ENCODE peak calls at places on chromosomes 12 and 14, in ten cellular contexts. A, T, Q, V, J, L, N, C, E and W are unnamed samples.

GRCh38 chr12:16726879-16727278 is 120.9 kb upstream of the LMO3 start:
- DNase-seq in V (peak), L (no peak), N (no peak), E (peak), J (no peak), C (no peak), A (no peak), T (no peak), Q (no peak), W (no peak)

GRCh38 chr14:95918466-95918865 is 41.8 kb downstream of the TUNAR start:
- DNase-seq in T (no peak), L (no peak), V (no peak), N (no peak), C (no peak), E (no peak), A (no peak), J (no peak), Q (no peak), W (no peak)

GRCh38 chr14:72554994-72555608 is 338.8 kb downstream of the DPF3 start:
- DNase-seq in V (no peak), A (no peak), T (no peak), L (no peak), N (no peak), E (no peak), Q (no peak), J (no peak), C (peak), W (no peak)

GRCh38 chr12:70876952-70877351 is 43.6 kb downstream of the PTPRR start:
- DNase-seq in Q (no peak), N (no peak), T (no peak), V (peak), L (no peak), A (no peak), E (peak), C (no peak), J (no peak), W (no peak)

GRCh38 chr14:100445436-100446088 is 122.4 kb downstream of the SLC25A47 start:
- DNase-seq in E (no peak), C (no peak), V (peak), T (no peak), N (no peak), J (no peak), L (no peak), A (no peak), Q (no peak), W (no peak)

GRCh38 chr14:49896956-49897355 is 4.1 kb downstream of the ARF6 start:
- DNase-seq in Q (no peak), L (no peak), N (no peak), E (no peak), J (no peak), C (no peak), T (no peak), A (no peak), V (no peak), W (no peak)

GRCh38 chr14:36847366-36847765 is 185.7 kb downstream of the PAX9 start:
- DNase-seq in Q (no peak), L (no peak), E (no peak), A (no peak), V (no peak), C (no peak), N (no peak), J (no peak), T (no peak), W (no peak)

GRCh38 chr12:128726866-128727265 is 96.9 kb downstream of the SLC15A4 start:
- DNase-seq in N (no peak), T (no peak), J (no peak), L (no peak), E (no peak), C (no peak), A (no peak), Q (no peak), V (no peak), W (no peak)

GRCh38 chr14:92688434-92689375 is 59.7 kb downstream of the LGMN start:
- DNase-seq in N (no peak), L (no peak), V (no peak), J (no peak), E (no peak), A (no peak), Q (no peak), C (no peak), T (peak), W (no peak)

GRCh38 chr12:89752331-89752730 is 43.7 kb upstream of the ATP2B1 start:
- DNase-seq in Q (no peak), L (no peak), E (no peak), T (no peak), A (no peak), C (no peak), V (no peak), N (no peak), J (peak), W (no peak)

GRCh38 chr14:73896521-73896920 is 9.9 kb downstream of the ZNF410 start:
- DNase-seq in V (peak), L (no peak), J (no peak), C (no peak), T (no peak), A (no peak), N (no peak), Q (no peak), E (no peak), W (no peak)

GRCh38 chr12:53516758-53517455 is 9.6 kb upstream of the NPFF start:
- DNase-seq in T (no peak), N (no peak), C (no peak), E (no peak), A (no peak), Q (no peak), V (no peak), L (no peak), J (no peak), W (no peak)

GRCh38 chr12:69904761-69905160 is 79.7 kb downstream of the MYRFL start:
- DNase-seq in N (no peak), L (no peak), J (no peak), V (peak), C (no peak), T (no peak), Q (no peak), A (no peak), E (no peak), W (no peak)

GRCh38 chr12:4011597-4011996 is 138.4 kb upstream of the PARP11 start:
- DNase-seq in Q (no peak), L (no peak), E (no peak), C (no peak), J (no peak), N (no peak), A (no peak), V (no peak), T (no peak), W (no peak)

GRCh38 chr14:61992139-61992538 is 229.9 kb downstream of the SNAPC1 start:
- DNase-seq in T (no peak), J (no peak), A (no peak), L (no peak), N (no peak), C (no peak), Q (no peak), E (no peak), V (no peak), W (no peak)

GRCh38 chr12:19282133-19282532 is 152.6 kb downstream of the PLEKHA5 start:
- DNase-seq in C (no peak), T (no peak), Q (no peak), N (no peak), A (no peak), E (no peak), V (no peak), J (no peak), L (no peak), W (no peak)

GRCh38 chr12:112777387-112778025 is 14.0 kb upstream of the RPH3A start:
- DNase-seq in Q (no peak), L (no peak), V (no peak), C (no peak), E (peak), T (no peak), A (no peak), N (no peak), J (no peak), W (no peak)

GRCh38 chr14:84127430-84127829 is 1402.5 kb upstream of the FLRT2 start:
- DNase-seq in L (no peak), A (no peak), C (no peak), E (no peak), T (no peak), N (no peak), V (no peak), Q (no peak), J (no peak), W (no peak)

GRCh38 chr12:21073822-21074460 is 57.1 kb upstream of the SLCO1B1 start:
- DNase-seq in N (no peak), J (no peak), E (no peak), L (no peak), C (no peak), Q (no peak), T (peak), V (peak), A (no peak), W (no peak)

GRCh38 chr12:117867348-117867747 is 101.4 kb downstream of the KSR2 start:
- DNase-seq in E (no peak), L (no peak), C (no peak), Q (no peak), J (no peak), N (no peak), T (no peak), V (no peak), A (no peak), W (no peak)

GRCh38 chr14:50932592-50933500 is 11.4 kb downstream of the PYGL start:
- DNase-seq in J (no peak), V (no peak), A (no peak), N (no peak), C (no peak), Q (no peak), L (no peak), E (no peak), T (no peak), W (no peak)

GRCh38 chr12:67909681-67910080 is 79.6 kb upstream of the IFNG-AS1 start:
- DNase-seq in C (no peak), Q (no peak), T (no peak), L (no peak), V (peak), N (no peak), J (no peak), E (no peak), A (no peak), W (no peak)

GRCh38 chr12:40013292-40013691 is 92.6 kb downstream of the SLC2A13 start:
- DNase-seq in V (no peak), Q (no peak), J (no peak), A (no peak), L (no peak), E (no peak), C (no peak), N (no peak), T (no peak), W (no peak)

GRCh38 chr12:108955225-108955835 is 65.5 kb downstream of the SVOP start:
- DNase-seq in V (peak), N (no peak), E (no peak), C (no peak), L (no peak), Q (no peak), A (no peak), T (no peak), J (no peak), W (no peak)

GRCh38 chr12:114848661-114849060 is 164.7 kb upstream of the TBX3 start:
- DNase-seq in Q (no peak), L (no peak), V (peak), C (no peak), N (no peak), J (no peak), T (no peak), A (no peak), E (no peak), W (no peak)

GRCh38 chr12:54024127-54024526 is 4.1 kb upstream of the HOXC6 start:
- DNase-seq in E (no peak), A (no peak), Q (no peak), T (no peak), L (no peak), V (peak), J (no peak), C (no peak), N (no peak), W (peak)

GRCh38 chr12:118981285-118982201 is at the start of gene SRRM4:
- DNase-seq in Q (no peak), E (peak), V (peak), L (no peak), J (no peak), C (no peak), A (no peak), N (peak), T (peak), W (no peak)

GRCh38 chr12:49846033-49846432 is 3.1 kb upstream of the BCDIN3D start:
- DNase-seq in V (no peak), C (no peak), A (no peak), T (no peak), N (no peak), E (no peak), L (no peak), J (no peak), Q (no peak), W (no peak)

GRCh38 chr14:33998263-33998662 is 47.4 kb upstream of the EGLN3 start:
- DNase-seq in Q (no peak), T (no peak), N (no peak), A (no peak), E (no peak), J (no peak), L (no peak), V (no peak), C (no peak), W (no peak)

GRCh38 chr12:94678396-94678795 is 28.0 kb upstream of the TMCC3 start:
- DNase-seq in Q (no peak), A (no peak), C (no peak), L (no peak), V (no peak), N (no peak), J (no peak), E (no peak), T (no peak), W (no peak)